ENCODE peak calls at places on chromosomes 3 and 15, in four cellular contexts. One of them, this sample, is unnamed.

GRCh38 chr3:156862338-156862737 is 36.2 kb downstream of the LEKR1 start:
- DNase-seq in small intestine: no peak
- DNase-seq in ovary: no peak
- DNase-seq in mammary epithelial cell: peak
- DNase-seq in this sample: no peak

GRCh38 chr3:110526732-110527727 is 544.6 kb upstream of the NECTIN3 start:
- DNase-seq in mammary epithelial cell: peak
- DNase-seq in ovary: no peak
- DNase-seq in small intestine: no peak
- DNase-seq in this sample: no peak

GRCh38 chr15:86203462-86203861 is 123.8 kb downstream of the AGBL1 start:
- DNase-seq in mammary epithelial cell: no peak
- DNase-seq in small intestine: no peak
- DNase-seq in ovary: no peak
- DNase-seq in this sample: no peak

GRCh38 chr3:48468329-48468731 is 21.8 kb downstream of the ATRIP start:
- DNase-seq in ovary: no peak
- DNase-seq in small intestine: peak
- DNase-seq in mammary epithelial cell: no peak
- DNase-seq in this sample: no peak

GRCh38 chr15:38699633-38700230 is 135.1 kb upstream of the RASGRP1 start:
- DNase-seq in small intestine: peak
- DNase-seq in mammary epithelial cell: peak
- DNase-seq in ovary: no peak
- DNase-seq in this sample: no peak

GRCh38 chr15:42153874-42154575 is 2.4 kb downstream of the PLA2G4F start:
- DNase-seq in mammary epithelial cell: no peak
- DNase-seq in ovary: no peak
- DNase-seq in small intestine: no peak
- DNase-seq in this sample: no peak

GRCh38 chr3:36701903-36702374 is 62.4 kb downstream of the DCLK3 start:
- DNase-seq in small intestine: no peak
- DNase-seq in mammary epithelial cell: peak
- DNase-seq in ovary: no peak
- DNase-seq in this sample: no peak

GRCh38 chr3:9653565-9654248 is 4.4 kb downstream of the MTMR14 start:
- DNase-seq in small intestine: no peak
- DNase-seq in ovary: no peak
- DNase-seq in mammary epithelial cell: no peak
- DNase-seq in this sample: no peak

GRCh38 chr3:70980646-70981031 is 602.9 kb downstream of the FOXP1 start:
- DNase-seq in small intestine: peak
- DNase-seq in ovary: no peak
- DNase-seq in mammary epithelial cell: no peak
- DNase-seq in this sample: no peak

GRCh38 chr3:168511428-168512014 is 415.8 kb upstream of the GOLIM4 start:
- DNase-seq in ovary: no peak
- DNase-seq in mammary epithelial cell: no peak
- DNase-seq in small intestine: peak
- DNase-seq in this sample: no peak

GRCh38 chr3:122628567-122628966 is 51.1 kb downstream of the PARP15 start:
- DNase-seq in small intestine: no peak
- DNase-seq in mammary epithelial cell: peak
- DNase-seq in ovary: no peak
- DNase-seq in this sample: no peak

GRCh38 chr3:45134758-45135521 is 11.2 kb downstream of the CDCP1 start:
- DNase-seq in ovary: no peak
- DNase-seq in mammary epithelial cell: no peak
- DNase-seq in small intestine: no peak
- DNase-seq in this sample: no peak

GRCh38 chr15:67146214-67146613 is 80.8 kb downstream of the SMAD3 start:
- DNase-seq in small intestine: peak
- DNase-seq in mammary epithelial cell: no peak
- DNase-seq in ovary: peak
- DNase-seq in this sample: no peak

GRCh38 chr15:89198934-89199333 is 22.4 kb downstream of the RLBP1 start:
- DNase-seq in ovary: no peak
- DNase-seq in mammary epithelial cell: no peak
- DNase-seq in small intestine: no peak
- DNase-seq in this sample: no peak

GRCh38 chr3:73663495-73663894 is 38.8 kb upstream of the PDZRN3 start:
- DNase-seq in ovary: no peak
- DNase-seq in small intestine: no peak
- DNase-seq in mammary epithelial cell: no peak
- DNase-seq in this sample: no peak

GRCh38 chr3:65729553-65729952 is 309.2 kb downstream of the MAGI1 start:
- DNase-seq in mammary epithelial cell: no peak
- DNase-seq in small intestine: peak
- DNase-seq in ovary: peak
- DNase-seq in this sample: no peak

GRCh38 chr3:45965281-45966052 is 22.2 kb downstream of the CXCR6 start:
- DNase-seq in ovary: no peak
- DNase-seq in mammary epithelial cell: no peak
- DNase-seq in small intestine: no peak
- DNase-seq in this sample: no peak

GRCh38 chr3:156477306-156477705 is 77.6 kb downstream of the SSR3 start:
- DNase-seq in ovary: no peak
- DNase-seq in small intestine: no peak
- DNase-seq in mammary epithelial cell: no peak
- DNase-seq in this sample: peak

GRCh38 chr3:113245775-113246174 is 34.4 kb downstream of the BOC start:
- DNase-seq in mammary epithelial cell: no peak
- DNase-seq in ovary: no peak
- DNase-seq in small intestine: no peak
- DNase-seq in this sample: no peak

GRCh38 chr3:141059816-141060215 is 8.7 kb downstream of the SPSB4 start:
- DNase-seq in small intestine: no peak
- DNase-seq in mammary epithelial cell: no peak
- DNase-seq in ovary: no peak
- DNase-seq in this sample: no peak

GRCh38 chr3:2268779-2269178 is 170.1 kb downstream of the CNTN4 start:
- DNase-seq in mammary epithelial cell: no peak
- DNase-seq in ovary: no peak
- DNase-seq in small intestine: no peak
- DNase-seq in this sample: no peak

GRCh38 chr3:56792201-56792600 is 9.5 kb downstream of the ARHGEF3 start:
- DNase-seq in small intestine: no peak
- DNase-seq in ovary: peak
- DNase-seq in mammary epithelial cell: no peak
- DNase-seq in this sample: no peak

GRCh38 chr3:13502791-13503060 is 22.6 kb downstream of the HDAC11 start:
- DNase-seq in mammary epithelial cell: no peak
- DNase-seq in ovary: no peak
- DNase-seq in small intestine: no peak
- DNase-seq in this sample: no peak

GRCh38 chr3:17639765-17640164 is 102.7 kb downstream of the TBC1D5 start:
- DNase-seq in small intestine: no peak
- DNase-seq in ovary: no peak
- DNase-seq in mammary epithelial cell: peak
- DNase-seq in this sample: no peak

GRCh38 chr15:51312754-51313390 is 25.5 kb downstream of the CYP19A1 start:
- DNase-seq in ovary: no peak
- DNase-seq in mammary epithelial cell: peak
- DNase-seq in small intestine: no peak
- DNase-seq in this sample: no peak

GRCh38 chr3:150094150-150094932 is 123.6 kb upstream of the PFN2 start:
- DNase-seq in mammary epithelial cell: peak
- DNase-seq in ovary: no peak
- DNase-seq in small intestine: no peak
- DNase-seq in this sample: no peak

GRCh38 chr3:183253364-183253960 is 409 bp downstream of the B3GNT5 start:
- DNase-seq in mammary epithelial cell: no peak
- DNase-seq in ovary: peak
- DNase-seq in small intestine: peak
- DNase-seq in this sample: peak

GRCh38 chr3:131900891-131901290 is 133.9 kb downstream of the CPNE4 start:
- DNase-seq in ovary: no peak
- DNase-seq in mammary epithelial cell: no peak
- DNase-seq in small intestine: no peak
- DNase-seq in this sample: no peak

GRCh38 chr3:16817201-16817600 is 67.6 kb upstream of the PLCL2 start:
- DNase-seq in ovary: no peak
- DNase-seq in mammary epithelial cell: no peak
- DNase-seq in small intestine: no peak
- DNase-seq in this sample: no peak

GRCh38 chr3:111324142-111324541 is 217.9 kb upstream of the CD96 start:
- DNase-seq in mammary epithelial cell: no peak
- DNase-seq in ovary: no peak
- DNase-seq in small intestine: peak
- DNase-seq in this sample: no peak

GRCh38 chr15:45550436-45550835 is 27.9 kb upstream of the SLC30A4 start:
- DNase-seq in small intestine: no peak
- DNase-seq in ovary: no peak
- DNase-seq in mammary epithelial cell: peak
- DNase-seq in this sample: no peak

GRCh38 chr3:192916455-192917257 is 1.0 kb downstream of the MB21D2 start:
- DNase-seq in small intestine: peak
- DNase-seq in mammary epithelial cell: peak
- DNase-seq in ovary: peak
- DNase-seq in this sample: peak

GRCh38 chr15:57118013-57118799 is 199.8 kb downstream of the TCF12 start:
- DNase-seq in ovary: no peak
- DNase-seq in small intestine: no peak
- DNase-seq in mammary epithelial cell: peak
- DNase-seq in this sample: no peak

GRCh38 chr3:16399473-16399872 is 114.0 kb downstream of the RFTN1 start:
- DNase-seq in small intestine: no peak
- DNase-seq in mammary epithelial cell: peak
- DNase-seq in ovary: peak
- DNase-seq in this sample: no peak

GRCh38 chr3:127006781-127007436 is 24.0 kb downstream of the PLXNA1 start:
- DNase-seq in small intestine: no peak
- DNase-seq in mammary epithelial cell: peak
- DNase-seq in ovary: no peak
- DNase-seq in this sample: no peak

GRCh38 chr3:122857019-122857418 is 62.1 kb downstream of the SLC49A4 start:
- DNase-seq in mammary epithelial cell: peak
- DNase-seq in ovary: no peak
- DNase-seq in small intestine: no peak
- DNase-seq in this sample: no peak

GRCh38 chr3:36804295-36805055 is 40.1 kb upstream of the DCLK3 start:
- DNase-seq in mammary epithelial cell: no peak
- DNase-seq in small intestine: no peak
- DNase-seq in ovary: no peak
- DNase-seq in this sample: no peak

GRCh38 chr3:126030455-126030854 is 53.5 kb downstream of the SLC41A3 start:
- DNase-seq in small intestine: no peak
- DNase-seq in ovary: no peak
- DNase-seq in mammary epithelial cell: no peak
- DNase-seq in this sample: no peak

DNA sequence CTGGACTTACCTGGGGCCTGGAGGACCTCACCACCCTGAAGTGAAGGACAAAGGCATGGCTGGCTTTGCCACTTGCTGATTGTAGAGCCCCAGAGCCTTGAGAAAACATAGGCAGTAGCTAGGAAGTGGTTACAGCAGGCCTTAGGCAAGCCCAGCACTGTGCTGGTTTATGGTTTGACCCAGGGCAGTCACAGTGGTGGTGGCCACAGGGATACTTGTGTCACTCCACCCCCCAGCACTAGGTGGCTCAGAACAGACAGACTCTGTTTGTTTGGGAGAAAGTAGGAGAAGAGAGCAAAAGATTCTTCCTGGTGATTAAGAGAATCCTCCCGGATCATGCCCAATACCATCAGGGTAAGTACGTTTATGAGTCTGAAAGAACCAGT is 13.2 kb upstream of the COL8A1 start:
- DNase-seq in mammary epithelial cell: no peak
- DNase-seq in small intestine: no peak
- DNase-seq in ovary: no peak
- DNase-seq in this sample: no peak
- H3K27ac ChIP-seq in mammary epithelial cell: no peak
- H3K27ac ChIP-seq in small intestine: no peak
- H3K27ac ChIP-seq in ovary: no peak
- H3K27ac ChIP-seq in this sample: no peak

GRCh38 chr15:85154061-85154460 is 172.4 kb downstream of the PDE8A start:
- DNase-seq in small intestine: no peak
- DNase-seq in ovary: no peak
- DNase-seq in mammary epithelial cell: no peak
- DNase-seq in this sample: no peak
- H3K27ac ChIP-seq in small intestine: no peak
- H3K27ac ChIP-seq in ovary: no peak
- H3K27ac ChIP-seq in mammary epithelial cell: no peak
- H3K27ac ChIP-seq in this sample: no peak

DNA sequence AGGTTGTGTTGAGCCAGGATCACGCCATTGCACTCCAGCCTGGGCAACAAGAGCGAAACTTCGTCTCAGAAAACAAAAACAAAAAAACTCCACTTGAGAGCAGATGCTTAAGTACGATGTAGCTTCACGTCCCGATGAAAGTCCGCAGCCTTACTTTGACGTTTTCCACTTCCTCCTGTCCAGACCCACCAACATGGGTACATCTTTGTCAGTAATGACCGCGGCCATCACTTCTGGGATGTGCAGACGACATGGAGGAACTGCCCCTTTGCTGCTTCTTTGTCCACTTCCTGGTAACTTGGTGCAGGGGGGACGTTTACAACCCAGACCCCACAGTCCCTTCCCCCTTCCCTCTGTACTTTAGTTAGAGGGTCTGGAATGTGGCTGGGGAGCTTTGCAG is 48.7 kb downstream of the CRABP1 start:
- DNase-seq in ovary: no peak
- DNase-seq in mammary epithelial cell: no peak
- DNase-seq in small intestine: no peak
- DNase-seq in this sample: peak
- H3K27ac ChIP-seq in ovary: no peak
- H3K27ac ChIP-seq in mammary epithelial cell: no peak
- H3K27ac ChIP-seq in small intestine: no peak
- H3K27ac ChIP-seq in this sample: no peak

DNA sequence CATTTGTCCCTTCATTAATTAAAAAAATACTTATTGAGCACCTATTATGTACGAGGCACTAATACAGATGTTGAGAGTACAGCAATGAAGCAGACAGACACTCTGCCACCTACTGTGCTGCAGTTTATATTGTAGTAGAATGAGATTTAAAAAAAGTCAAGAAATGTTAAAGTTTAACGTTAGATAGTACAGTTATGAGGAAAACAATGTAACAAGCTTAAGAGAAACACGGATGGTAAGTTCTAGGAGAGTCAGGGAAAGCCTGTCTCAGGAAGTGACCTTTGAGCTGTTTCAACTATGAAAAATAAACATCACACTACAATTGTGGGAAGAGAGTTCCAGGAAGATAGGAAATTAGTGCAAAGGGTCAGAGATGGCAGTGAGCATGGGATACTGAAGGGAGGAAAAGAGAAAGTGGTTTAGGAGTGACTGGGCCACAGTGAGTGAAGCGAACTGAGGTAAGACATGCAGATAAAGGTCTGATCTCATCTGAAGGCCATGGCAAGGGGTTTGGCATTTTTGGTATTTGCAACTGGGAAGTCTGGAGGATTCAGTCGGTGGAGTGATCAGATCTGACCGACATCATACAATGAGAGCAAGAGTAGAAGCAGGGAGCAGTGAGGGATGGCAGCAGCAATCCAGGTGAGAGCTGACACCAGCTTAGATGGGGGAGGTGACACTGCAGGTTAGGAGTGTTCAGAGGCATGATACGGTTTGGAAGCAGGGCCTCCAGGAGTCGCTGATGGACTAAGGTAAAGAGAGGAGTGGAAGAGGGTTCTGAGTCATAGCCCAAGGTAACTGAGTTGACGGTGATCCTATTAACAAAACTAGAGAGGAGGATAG is 28.5 kb downstream of the PLSCR4 start:
- DNase-seq in ovary: no peak
- DNase-seq in mammary epithelial cell: no peak
- DNase-seq in small intestine: peak
- DNase-seq in this sample: no peak
- H3K27ac ChIP-seq in ovary: no peak
- H3K27ac ChIP-seq in mammary epithelial cell: no peak
- H3K27ac ChIP-seq in small intestine: peak
- H3K27ac ChIP-seq in this sample: peak